ENCODE peak calls at places on chromosome 11, in seven cellular contexts. One of them, this sample, is unnamed.

GRCh38 chr11:117902001-117902855 is 25.8 kb upstream of the FXYD6 start:
- DNase-seq in stomach: no peak
- DNase-seq in brain microvascular endothelial cell: no peak
- DNase-seq in breast epithelium: peak
- DNase-seq in cardiac muscle cell: no peak
- DNase-seq in dorsolateral prefrontal cortex: peak
- DNase-seq in CD8-positive, alpha-beta memory T cell: no peak
- DNase-seq in this sample: no peak

GRCh38 chr11:86106916-86107315 is 38.0 kb upstream of the PICALM start:
- DNase-seq in dorsolateral prefrontal cortex: no peak
- DNase-seq in cardiac muscle cell: no peak
- DNase-seq in CD8-positive, alpha-beta memory T cell: no peak
- DNase-seq in stomach: no peak
- DNase-seq in breast epithelium: no peak
- DNase-seq in brain microvascular endothelial cell: no peak
- DNase-seq in this sample: no peak

GRCh38 chr11:77413850-77414249 is 60.0 kb downstream of the PAK1 start:
- DNase-seq in stomach: no peak
- DNase-seq in breast epithelium: no peak
- DNase-seq in CD8-positive, alpha-beta memory T cell: no peak
- DNase-seq in brain microvascular endothelial cell: no peak
- DNase-seq in dorsolateral prefrontal cortex: no peak
- DNase-seq in cardiac muscle cell: no peak
- DNase-seq in this sample: no peak

GRCh38 chr11:9565822-9566560 is 7.5 kb upstream of the WEE1 start:
- DNase-seq in dorsolateral prefrontal cortex: no peak
- DNase-seq in brain microvascular endothelial cell: peak
- DNase-seq in CD8-positive, alpha-beta memory T cell: no peak
- DNase-seq in breast epithelium: no peak
- DNase-seq in stomach: peak
- DNase-seq in cardiac muscle cell: peak
- DNase-seq in this sample: no peak

GRCh38 chr11:13440100-13440855 is 22.7 kb downstream of the BTBD10 start:
- DNase-seq in dorsolateral prefrontal cortex: peak
- DNase-seq in brain microvascular endothelial cell: peak
- DNase-seq in stomach: no peak
- DNase-seq in cardiac muscle cell: peak
- DNase-seq in CD8-positive, alpha-beta memory T cell: no peak
- DNase-seq in breast epithelium: no peak
- DNase-seq in this sample: no peak

GRCh38 chr11:113296447-113297205 is 17.8 kb upstream of the TTC12 start:
- DNase-seq in stomach: no peak
- DNase-seq in dorsolateral prefrontal cortex: no peak
- DNase-seq in breast epithelium: no peak
- DNase-seq in brain microvascular endothelial cell: no peak
- DNase-seq in CD8-positive, alpha-beta memory T cell: no peak
- DNase-seq in cardiac muscle cell: no peak
- DNase-seq in this sample: peak

GRCh38 chr11:70646272-70647049 is 248.1 kb downstream of the CTTN start:
- DNase-seq in cardiac muscle cell: no peak
- DNase-seq in CD8-positive, alpha-beta memory T cell: no peak
- DNase-seq in breast epithelium: no peak
- DNase-seq in stomach: no peak
- DNase-seq in brain microvascular endothelial cell: no peak
- DNase-seq in dorsolateral prefrontal cortex: no peak
- DNase-seq in this sample: no peak

GRCh38 chr11:114262681-114263509 is 33.3 kb upstream of the NNMT start:
- DNase-seq in dorsolateral prefrontal cortex: peak
- DNase-seq in stomach: no peak
- DNase-seq in CD8-positive, alpha-beta memory T cell: peak
- DNase-seq in cardiac muscle cell: peak
- DNase-seq in breast epithelium: no peak
- DNase-seq in brain microvascular endothelial cell: peak
- DNase-seq in this sample: no peak

GRCh38 chr11:87445002-87445401 is 407.3 kb downstream of the TMEM135 start:
- DNase-seq in cardiac muscle cell: no peak
- DNase-seq in breast epithelium: no peak
- DNase-seq in brain microvascular endothelial cell: peak
- DNase-seq in CD8-positive, alpha-beta memory T cell: no peak
- DNase-seq in dorsolateral prefrontal cortex: no peak
- DNase-seq in stomach: no peak
- DNase-seq in this sample: no peak

GRCh38 chr11:119755351-119756071 is 26.5 kb upstream of the NECTIN1 start:
- DNase-seq in breast epithelium: peak
- DNase-seq in stomach: no peak
- DNase-seq in brain microvascular endothelial cell: no peak
- DNase-seq in cardiac muscle cell: no peak
- DNase-seq in dorsolateral prefrontal cortex: peak
- DNase-seq in CD8-positive, alpha-beta memory T cell: no peak
- DNase-seq in this sample: no peak
- H3K27ac ChIP-seq in breast epithelium: peak
- H3K27ac ChIP-seq in stomach: no peak
- H3K27ac ChIP-seq in brain microvascular endothelial cell: no peak
- H3K27ac ChIP-seq in cardiac muscle cell: no peak
- H3K27ac ChIP-seq in dorsolateral prefrontal cortex: peak
- H3K27ac ChIP-seq in CD8-positive, alpha-beta memory T cell: no peak
- H3K27ac ChIP-seq in this sample: no peak

DNA sequence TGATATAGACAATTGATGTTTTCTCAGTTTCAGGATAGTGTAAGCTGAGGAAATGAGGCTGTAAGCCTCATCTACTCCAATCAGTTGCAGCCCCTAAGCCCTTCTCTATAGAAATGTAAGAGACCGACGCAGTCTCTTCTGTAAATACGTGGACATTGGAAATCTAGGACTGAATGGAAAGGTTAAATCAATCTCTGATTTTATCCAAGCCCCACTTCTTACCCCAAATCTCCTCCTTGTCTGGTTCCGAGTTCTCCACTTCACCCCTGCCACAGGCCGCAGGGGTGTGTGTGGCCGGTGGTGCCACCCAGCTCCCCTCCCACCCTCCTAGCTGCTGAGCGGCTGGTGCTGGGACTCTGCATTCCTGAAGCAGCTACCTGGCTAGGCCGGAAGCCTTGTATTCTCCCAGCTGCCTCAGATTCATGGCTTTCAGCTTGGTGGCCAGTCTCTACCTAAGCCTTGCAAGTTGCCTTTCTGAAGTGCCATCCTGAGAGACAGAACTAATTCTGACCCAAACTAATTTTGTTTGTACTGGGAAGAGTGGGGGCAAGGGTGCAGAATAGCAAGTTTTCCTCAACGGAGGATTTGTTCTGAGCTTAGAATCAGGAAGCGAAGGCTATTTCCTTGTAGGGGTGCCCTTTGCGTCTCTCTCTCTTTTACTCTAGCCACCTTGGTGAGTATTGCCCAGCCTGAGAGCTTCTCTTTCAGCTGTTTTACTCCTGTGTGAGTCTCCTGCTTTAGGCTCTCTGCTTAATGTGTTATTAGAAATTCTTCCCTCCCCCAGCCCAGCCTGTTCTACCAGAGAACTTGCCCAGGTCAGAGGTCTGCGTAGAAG is 749 bp downstream of the VWA5A start:
- DNase-seq in CD8-positive, alpha-beta memory T cell: no peak
- DNase-seq in breast epithelium: no peak
- DNase-seq in brain microvascular endothelial cell: no peak
- DNase-seq in stomach: peak
- DNase-seq in dorsolateral prefrontal cortex: no peak
- DNase-seq in cardiac muscle cell: no peak
- DNase-seq in this sample: no peak
- H3K4me3 ChIP-seq in CD8-positive, alpha-beta memory T cell: peak
- H3K4me3 ChIP-seq in breast epithelium: peak
- H3K4me3 ChIP-seq in brain microvascular endothelial cell: peak
- H3K4me3 ChIP-seq in stomach: peak
- H3K4me3 ChIP-seq in dorsolateral prefrontal cortex: peak
- H3K4me3 ChIP-seq in cardiac muscle cell: peak
- H3K4me3 ChIP-seq in this sample: peak

GRCh38 chr11:1812801-1813200 is 22.0 kb upstream of the SYT8 start:
- DNase-seq in breast epithelium: no peak
- DNase-seq in brain microvascular endothelial cell: no peak
- DNase-seq in stomach: no peak
- DNase-seq in cardiac muscle cell: no peak
- DNase-seq in CD8-positive, alpha-beta memory T cell: no peak
- DNase-seq in dorsolateral prefrontal cortex: no peak
- DNase-seq in this sample: no peak
- H3K27ac ChIP-seq in breast epithelium: no peak
- H3K27ac ChIP-seq in brain microvascular endothelial cell: no peak
- H3K27ac ChIP-seq in stomach: no peak
- H3K27ac ChIP-seq in cardiac muscle cell: no peak
- H3K27ac ChIP-seq in CD8-positive, alpha-beta memory T cell: no peak
- H3K27ac ChIP-seq in dorsolateral prefrontal cortex: no peak
- H3K27ac ChIP-seq in this sample: no peak

DNA sequence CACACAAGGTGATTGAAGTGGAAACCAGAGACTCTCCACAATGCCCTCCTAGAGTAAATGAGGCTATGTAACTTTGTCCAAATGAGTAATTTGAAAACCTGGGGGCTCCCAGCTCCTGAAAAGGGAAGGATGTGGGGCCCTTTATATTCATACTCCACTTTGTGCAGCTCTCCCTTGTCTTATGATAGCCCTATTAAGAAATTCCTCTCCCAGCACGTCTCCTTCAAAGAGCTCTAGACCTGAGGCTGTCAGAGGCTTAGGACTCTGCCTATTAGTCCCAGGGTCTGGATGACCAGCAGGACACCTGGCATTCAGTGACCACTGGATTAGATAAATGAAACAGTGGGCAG is 2.1 kb downstream of the SLC43A1 start:
- DNase-seq in cardiac muscle cell: no peak
- DNase-seq in brain microvascular endothelial cell: no peak
- DNase-seq in stomach: no peak
- DNase-seq in CD8-positive, alpha-beta memory T cell: no peak
- DNase-seq in breast epithelium: no peak
- DNase-seq in dorsolateral prefrontal cortex: no peak
- DNase-seq in this sample: no peak
- H3K4me3 ChIP-seq in cardiac muscle cell: no peak
- H3K4me3 ChIP-seq in brain microvascular endothelial cell: no peak
- H3K4me3 ChIP-seq in stomach: no peak
- H3K4me3 ChIP-seq in CD8-positive, alpha-beta memory T cell: no peak
- H3K4me3 ChIP-seq in breast epithelium: no peak
- H3K4me3 ChIP-seq in dorsolateral prefrontal cortex: no peak
- H3K4me3 ChIP-seq in this sample: peak

DNA sequence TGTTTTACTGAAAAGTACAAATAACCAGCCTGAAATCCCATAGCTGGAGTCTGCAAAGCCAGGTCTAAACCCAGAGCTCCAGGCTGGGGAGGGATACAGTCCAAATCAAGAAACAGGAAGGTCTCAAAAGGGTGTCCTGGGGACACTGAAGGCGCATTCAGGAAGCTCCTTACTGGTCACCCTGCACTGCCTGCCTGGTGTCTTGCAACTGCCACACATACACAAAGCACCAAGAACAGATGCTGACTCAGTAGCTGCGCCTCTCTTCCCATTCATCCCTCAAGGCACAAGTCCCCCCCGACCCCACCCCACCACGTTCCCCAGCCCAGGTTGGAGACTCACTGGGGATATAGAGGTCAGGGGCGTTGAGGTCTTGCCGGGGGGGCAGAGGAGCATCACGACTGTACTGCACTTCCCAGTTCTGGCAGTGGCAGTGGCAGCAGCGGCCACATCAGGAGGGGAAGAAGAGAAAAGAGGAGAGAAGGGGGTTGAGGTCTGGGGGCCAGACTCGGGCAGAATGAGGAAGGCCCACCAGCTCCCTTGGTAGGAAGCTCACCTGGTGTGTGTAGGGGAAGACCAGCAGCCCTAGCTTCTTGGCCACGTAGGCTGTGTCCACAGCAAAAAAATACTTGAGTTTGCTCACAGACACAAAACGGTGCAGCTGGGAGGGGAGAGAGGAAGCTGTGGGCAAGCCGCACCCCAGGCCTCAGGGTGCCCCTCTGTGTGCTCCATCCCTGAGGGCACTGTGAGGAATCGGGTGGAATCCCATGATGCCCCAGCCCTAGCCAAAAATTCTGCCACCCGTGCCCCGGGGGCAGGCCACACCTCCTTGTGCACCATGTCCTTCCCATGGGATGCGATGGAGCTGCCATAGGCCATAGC is 1.4 kb downstream of the YIF1A start:
- DNase-seq in brain microvascular endothelial cell: no peak
- DNase-seq in dorsolateral prefrontal cortex: no peak
- DNase-seq in cardiac muscle cell: no peak
- DNase-seq in breast epithelium: no peak
- DNase-seq in stomach: no peak
- DNase-seq in CD8-positive, alpha-beta memory T cell: no peak
- DNase-seq in this sample: no peak
- H3K27ac ChIP-seq in brain microvascular endothelial cell: no peak
- H3K27ac ChIP-seq in dorsolateral prefrontal cortex: peak
- H3K27ac ChIP-seq in cardiac muscle cell: no peak
- H3K27ac ChIP-seq in breast epithelium: peak
- H3K27ac ChIP-seq in stomach: peak
- H3K27ac ChIP-seq in CD8-positive, alpha-beta memory T cell: peak
- H3K27ac ChIP-seq in this sample: no peak

DNA sequence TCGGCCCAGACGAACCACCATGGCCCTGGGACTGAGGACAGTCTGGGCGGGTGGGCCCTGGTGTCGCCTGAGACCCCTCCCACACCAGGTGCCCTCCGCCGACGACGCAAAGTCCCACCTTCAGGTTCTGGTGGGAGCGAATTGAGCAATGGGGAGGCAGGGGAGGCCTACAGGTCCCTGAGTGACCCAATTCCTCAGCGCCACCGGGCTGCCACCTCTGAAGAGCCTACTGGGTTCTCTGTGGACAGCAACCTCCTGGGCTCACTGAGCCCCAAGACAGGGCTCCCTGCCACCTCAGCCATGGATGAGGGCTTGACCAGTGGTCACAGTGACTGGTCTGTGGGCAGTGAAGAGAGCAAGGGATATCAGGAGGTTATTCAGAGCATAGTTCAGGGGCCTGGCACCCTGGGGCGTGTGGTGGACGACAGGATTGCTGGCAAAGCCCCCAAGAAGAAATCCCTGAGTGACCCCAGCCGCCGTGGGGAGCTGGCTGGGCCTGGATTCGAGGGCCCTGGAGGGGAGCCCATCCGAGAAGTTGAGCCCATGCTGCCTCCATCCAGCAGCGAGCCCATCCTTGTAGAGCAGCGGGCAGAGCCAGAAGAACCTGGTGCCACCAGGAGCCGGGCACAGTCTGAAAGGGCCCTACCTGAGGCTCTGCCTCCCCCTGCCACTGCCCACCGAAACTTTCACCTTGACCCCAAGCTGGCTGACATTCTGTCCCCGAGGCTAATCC is 2.8 kb downstream of the ARHGEF17 start:
- DNase-seq in cardiac muscle cell: no peak
- DNase-seq in CD8-positive, alpha-beta memory T cell: no peak
- DNase-seq in dorsolateral prefrontal cortex: no peak
- DNase-seq in stomach: no peak
- DNase-seq in breast epithelium: no peak
- DNase-seq in brain microvascular endothelial cell: no peak
- DNase-seq in this sample: no peak
- H3K4me3 ChIP-seq in cardiac muscle cell: no peak
- H3K4me3 ChIP-seq in CD8-positive, alpha-beta memory T cell: no peak
- H3K4me3 ChIP-seq in dorsolateral prefrontal cortex: peak
- H3K4me3 ChIP-seq in stomach: peak
- H3K4me3 ChIP-seq in breast epithelium: peak
- H3K4me3 ChIP-seq in brain microvascular endothelial cell: peak
- H3K4me3 ChIP-seq in this sample: no peak